ENCODE peak calls at places on chromosomes 7 and 10, in four cellular contexts. H is progenitor cell of endocrine pancreas, E is spleen, V is heart left ventricle. G is an unnamed sample.

GRCh38 chr7:35816514-35816913 is 15.7 kb downstream of the SEPTIN7 start:
- DNase-seq in H (no peak), E (no peak), V (no peak), G (no peak)

GRCh38 chr10:10824611-10825148 is 193.0 kb upstream of the CELF2 start:
- DNase-seq in H (no peak), E (no peak), V (peak), G (no peak)

GRCh38 chr10:60594476-60595051 is 183.7 kb upstream of the CDK1 start:
- DNase-seq in H (no peak), E (no peak), V (no peak), G (no peak)

GRCh38 chr7:39137480-39137879 is 159.8 kb downstream of the POU6F2 start:
- DNase-seq in H (no peak), E (no peak), V (no peak), G (no peak)

GRCh38 chr10:129550111-129550510 is 83.1 kb downstream of the MGMT start:
- DNase-seq in H (no peak), E (no peak), V (no peak), G (no peak)

GRCh38 chr7:29488977-29489376 is 74.7 kb upstream of the PRR15 start:
- DNase-seq in H (no peak), E (no peak), V (no peak), G (no peak)

GRCh38 chr10:34405611-34406462 is 409.3 kb downstream of the PARD3 start:
- DNase-seq in H (no peak), E (no peak), V (no peak), G (no peak)

GRCh38 chr7:28298870-28299484 is 113.3 kb upstream of the CREB5 start:
- DNase-seq in H (no peak), E (no peak), V (peak), G (no peak)

GRCh38 chr7:151987748-151988529 is 31.7 kb downstream of the GALNTL5 start:
- DNase-seq in H (no peak), E (no peak), V (no peak), G (no peak)

GRCh38 chr10:86221442-86222335 is 144.9 kb downstream of the GRID1 start:
- DNase-seq in H (no peak), E (peak), V (no peak), G (no peak)

GRCh38 chr7:140876519-140877248 is 48.0 kb downstream of the BRAF start:
- DNase-seq in H (no peak), E (no peak), V (no peak), G (no peak)

GRCh38 chr7:125255793-125256192 is 326.2 kb upstream of the POT1 start:
- DNase-seq in H (no peak), E (no peak), V (no peak), G (no peak)

GRCh38 chr10:29932991-29933390 is 126.4 kb downstream of the JCAD start:
- DNase-seq in H (no peak), E (no peak), V (no peak), G (no peak)

GRCh38 chr10:119449760-119450461 is 92.6 kb downstream of the RGS10 start:
- DNase-seq in H (no peak), E (no peak), V (no peak), G (no peak)

GRCh38 chr10:45428611-45429510 is 54.8 kb downstream of the ALOX5 start:
- DNase-seq in H (no peak), E (no peak), V (no peak), G (no peak)

GRCh38 chr10:111076682-111077661 is at the start of gene ADRA2A:
- DNase-seq in H (peak), E (no peak), V (no peak), G (no peak)

GRCh38 chr7:158107806-158108205 is 479.8 kb downstream of the PTPRN2 start:
- DNase-seq in H (no peak), E (no peak), V (no peak), G (no peak)

GRCh38 chr7:116576350-116577319 is 51.8 kb downstream of the CAV1 start:
- DNase-seq in H (no peak), E (no peak), V (no peak), G (no peak)

GRCh38 chr10:116829711-116830110 is 19.6 kb upstream of the ENO4 start:
- DNase-seq in H (no peak), E (no peak), V (no peak), G (no peak)

GRCh38 chr10:24288581-24288980 is 79.6 kb downstream of the KIAA1217 start:
- DNase-seq in H (no peak), E (no peak), V (no peak), G (no peak)

GRCh38 chr7:1669954-1670893 is at the start of gene ELFN1:
- DNase-seq in H (peak), E (peak), V (no peak), G (no peak)

GRCh38 chr7:106462365-106462859 is 177.6 kb upstream of the NAMPT start:
- DNase-seq in H (no peak), E (no peak), V (no peak), G (no peak)

GRCh38 chr7:85215098-85215497 is 28.2 kb upstream of the SEMA3D start:
- DNase-seq in H (no peak), E (no peak), V (no peak), G (no peak)

GRCh38 chr7:76383089-76383944 is 24.5 kb upstream of the YWHAG start:
- DNase-seq in H (no peak), E (no peak), V (peak), G (no peak)

GRCh38 chr7:36155811-36156361 is 2.8 kb downstream of the EEPD1 start:
- DNase-seq in H (no peak), E (no peak), V (peak), G (no peak)

GRCh38 chr7:2934211-2934731 is 90.2 kb upstream of the GNA12 start:
- DNase-seq in H (no peak), E (peak), V (no peak), G (no peak)

GRCh38 chr7:12524794-12525386 is 45.6 kb upstream of the SCIN start:
- DNase-seq in H (no peak), E (no peak), V (no peak), G (no peak)

GRCh38 chr7:92246363-92247101 is 758 bp downstream of the ANKIB1 start:
- DNase-seq in H (peak), E (peak), V (peak), G (no peak)

GRCh38 chr10:93379366-93380042 is 102.6 kb downstream of the MYOF start:
- DNase-seq in H (no peak), E (no peak), V (no peak), G (no peak)

GRCh38 chr7:134632937-134633540 is 13.6 kb upstream of the BPGM start:
- DNase-seq in H (no peak), E (no peak), V (no peak), G (no peak)

GRCh38 chr7:6886198-6886597 is 60.1 kb upstream of the CCZ1B start:
- DNase-seq in H (no peak), E (no peak), V (no peak), G (no peak)

GRCh38 chr10:69871074-69871473 is 69.4 kb downstream of the COL13A1 start:
- DNase-seq in H (no peak), E (no peak), V (no peak), G (no peak)

GRCh38 chr7:55657654-55658053 is 85.4 kb upstream of the VOPP1 start:
- DNase-seq in H (no peak), E (no peak), V (no peak), G (no peak)

GRCh38 chr10:110042181-110042580 is 34.4 kb downstream of the ADD3 start:
- DNase-seq in H (no peak), E (no peak), V (no peak), G (no peak)

GRCh38 chr10:5876181-5876768 is 13.4 kb downstream of the ANKRD16 start:
- DNase-seq in H (no peak), E (peak), V (no peak), G (no peak)

GRCh38 chr10:48683424-48683823 is 1.2 kb upstream of the WDFY4 start:
- DNase-seq in H (no peak), E (no peak), V (no peak), G (no peak)

GRCh38 chr7:111561909-111562732 is at the start of gene IMMP2L:
- DNase-seq in H (peak), E (peak), V (peak), G (peak)
- TF ChIP-seq CTCF in H (peak), E (peak), V (peak), G (peak)

GRCh38 chr7:132580277-132580676 is 4.0 kb upstream of the PLXNA4 start:
- DNase-seq in H (no peak), E (no peak), V (no peak), G (no peak)
- TF ChIP-seq CTCF in H (no peak), E (no peak), V (no peak), G (no peak)

GRCh38 chr10:124491105-124491504 is 29.5 kb downstream of the LHPP start:
- DNase-seq in H (no peak), E (peak), V (no peak), G (no peak)
- TF ChIP-seq CTCF in H (no peak), E (no peak), V (no peak), G (no peak)

GRCh38 chr10:79970062-79970461 is 21.2 kb upstream of the SFTPD start:
- DNase-seq in H (no peak), E (no peak), V (no peak), G (no peak)
- TF ChIP-seq CTCF in H (no peak), E (no peak), V (no peak), G (no peak)

DNA sequence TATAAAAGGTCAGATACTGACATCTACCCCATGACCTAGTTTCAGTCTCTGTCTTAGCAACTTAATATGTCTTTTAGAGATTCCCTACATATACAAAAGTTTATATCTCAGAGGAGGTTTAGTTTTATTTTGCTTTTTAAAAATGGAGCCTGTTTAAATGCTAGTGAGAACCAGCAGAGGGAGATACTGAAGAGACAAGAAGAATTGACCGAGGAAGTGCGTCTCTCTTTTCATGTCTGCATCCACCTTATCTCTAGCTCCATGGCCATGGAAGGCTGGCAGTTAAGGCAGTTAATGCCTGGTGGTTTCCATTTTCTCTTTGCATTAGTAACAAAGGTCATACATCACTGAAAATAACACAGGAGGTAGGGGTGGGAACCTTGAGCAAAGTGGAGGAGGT is 10.7 kb downstream of the SUV39H2 start:
- DNase-seq in H (no peak), E (no peak), V (no peak), G (no peak)
- TF ChIP-seq CTCF in H (peak), E (no peak), V (no peak), G (no peak)

GRCh38 chr7:44218418-44219201 is 17.8 kb downstream of the YKT6 start:
- DNase-seq in H (no peak), E (peak), V (no peak), G (no peak)
- TF ChIP-seq CTCF in H (peak), E (no peak), V (no peak), G (no peak)

G was measured in natural killer cell.